ENCODE peak calls at places on chromosomes 11 and 22, in five cellular contexts. X, F, I, K and Y are unnamed samples.

GRCh38 chr11:117713676-117714075 is 83.3 kb downstream of the DSCAML1 start:
- DNase-seq in X (no peak), F (no peak), I (no peak), K (no peak), Y (no peak)

GRCh38 chr22:36507518-36508010 is 724 bp upstream of the FOXRED2 start:
- DNase-seq in X (no peak), F (no peak), I (no peak), K (no peak), Y (no peak)

GRCh38 chr11:126751242-126751641 is 249.3 kb downstream of the KIRREL3 start:
- DNase-seq in X (no peak), F (no peak), I (no peak), K (no peak), Y (no peak)

GRCh38 chr22:17910561-17911311 is 113.6 kb downstream of the MICAL3 start:
- DNase-seq in X (peak), F (peak), I (peak), K (peak), Y (peak)

GRCh38 chr22:41951898-41952474 is at the start of gene SMIM45:
- DNase-seq in X (no peak), F (no peak), I (peak), K (no peak), Y (no peak)

GRCh38 chr22:36182871-36183270 is 18.7 kb downstream of the APOL4 start:
- DNase-seq in X (no peak), F (no peak), I (no peak), K (no peak), Y (no peak)

GRCh38 chr22:40524392-40525249 is 111.9 kb downstream of the MRTFA start:
- DNase-seq in X (no peak), F (no peak), I (no peak), K (no peak), Y (no peak)

GRCh38 chr22:25153961-25154685 is 45.5 kb upstream of the CRYBB3 start:
- DNase-seq in X (no peak), F (peak), I (no peak), K (peak), Y (no peak)